ENCODE peak calls at places on chromosomes 7 and 10, in seven cellular contexts. One of them, this sample, is unnamed.

GRCh38 chr10:69004821-69005220 is 16.2 kb downstream of the KIFBP start:
- DNase-seq in aorta: no peak
- DNase-seq in activated CD8-positive, alpha-beta memory T cell treated with anti-CD3 and anti-CD28 coated beads for 24 hours: no peak
- DNase-seq in RCC 7860: peak
- DNase-seq in SJSA1: peak
- DNase-seq in stromal cell of bone marrow: peak
- DNase-seq in T-helper 9 cell: no peak
- DNase-seq in this sample: no peak

GRCh38 chr7:106659369-106659962 is 1.5 kb downstream of the CCDC71L start:
- DNase-seq in stromal cell of bone marrow: no peak
- DNase-seq in SJSA1: no peak
- DNase-seq in activated CD8-positive, alpha-beta memory T cell treated with anti-CD3 and anti-CD28 coated beads for 24 hours: no peak
- DNase-seq in T-helper 9 cell: no peak
- DNase-seq in RCC 7860: no peak
- DNase-seq in aorta: no peak
- DNase-seq in this sample: no peak

GRCh38 chr10:45464958-45465567 is 91.0 kb downstream of the ALOX5 start:
- DNase-seq in activated CD8-positive, alpha-beta memory T cell treated with anti-CD3 and anti-CD28 coated beads for 24 hours: peak
- DNase-seq in SJSA1: peak
- DNase-seq in aorta: peak
- DNase-seq in stromal cell of bone marrow: peak
- DNase-seq in T-helper 9 cell: peak
- DNase-seq in RCC 7860: peak
- DNase-seq in this sample: peak

GRCh38 chr7:4882742-4883351 is 669 bp downstream of the RADIL start:
- DNase-seq in SJSA1: peak
- DNase-seq in RCC 7860: no peak
- DNase-seq in stromal cell of bone marrow: no peak
- DNase-seq in aorta: no peak
- DNase-seq in T-helper 9 cell: no peak
- DNase-seq in activated CD8-positive, alpha-beta memory T cell treated with anti-CD3 and anti-CD28 coated beads for 24 hours: peak
- DNase-seq in this sample: no peak

GRCh38 chr10:88932539-88933256 is 19.9 kb downstream of the ACTA2 start:
- DNase-seq in aorta: peak
- DNase-seq in T-helper 9 cell: no peak
- DNase-seq in SJSA1: peak
- DNase-seq in activated CD8-positive, alpha-beta memory T cell treated with anti-CD3 and anti-CD28 coated beads for 24 hours: peak
- DNase-seq in stromal cell of bone marrow: peak
- DNase-seq in RCC 7860: peak
- DNase-seq in this sample: peak

GRCh38 chr7:32533313-32534024 is 38.2 kb downstream of the AVL9 start:
- DNase-seq in stromal cell of bone marrow: no peak
- DNase-seq in aorta: no peak
- DNase-seq in RCC 7860: no peak
- DNase-seq in SJSA1: no peak
- DNase-seq in T-helper 9 cell: no peak
- DNase-seq in activated CD8-positive, alpha-beta memory T cell treated with anti-CD3 and anti-CD28 coated beads for 24 hours: no peak
- DNase-seq in this sample: no peak

GRCh38 chr7:42606217-42606905 is 305.5 kb downstream of the C7orf25 start:
- DNase-seq in activated CD8-positive, alpha-beta memory T cell treated with anti-CD3 and anti-CD28 coated beads for 24 hours: no peak
- DNase-seq in stromal cell of bone marrow: no peak
- DNase-seq in T-helper 9 cell: no peak
- DNase-seq in aorta: no peak
- DNase-seq in SJSA1: peak
- DNase-seq in RCC 7860: no peak
- DNase-seq in this sample: no peak

GRCh38 chr10:84563868-84564267 is 235.5 kb downstream of the CCSER2 start:
- DNase-seq in RCC 7860: no peak
- DNase-seq in stromal cell of bone marrow: no peak
- DNase-seq in T-helper 9 cell: no peak
- DNase-seq in aorta: no peak
- DNase-seq in SJSA1: no peak
- DNase-seq in activated CD8-positive, alpha-beta memory T cell treated with anti-CD3 and anti-CD28 coated beads for 24 hours: no peak
- DNase-seq in this sample: no peak

GRCh38 chr10:83373659-83374058 is 765.6 kb upstream of the GHITM start:
- DNase-seq in T-helper 9 cell: no peak
- DNase-seq in aorta: no peak
- DNase-seq in stromal cell of bone marrow: no peak
- DNase-seq in SJSA1: peak
- DNase-seq in activated CD8-positive, alpha-beta memory T cell treated with anti-CD3 and anti-CD28 coated beads for 24 hours: no peak
- DNase-seq in RCC 7860: peak
- DNase-seq in this sample: no peak

GRCh38 chr10:129531969-129532660 is 65.1 kb downstream of the MGMT start:
- DNase-seq in stromal cell of bone marrow: no peak
- DNase-seq in RCC 7860: peak
- DNase-seq in T-helper 9 cell: no peak
- DNase-seq in SJSA1: peak
- DNase-seq in aorta: no peak
- DNase-seq in activated CD8-positive, alpha-beta memory T cell treated with anti-CD3 and anti-CD28 coated beads for 24 hours: no peak
- DNase-seq in this sample: no peak

GRCh38 chr7:127619681-127620405 is 1.9 kb upstream of the PAX4 start:
- DNase-seq in T-helper 9 cell: no peak
- DNase-seq in stromal cell of bone marrow: no peak
- DNase-seq in activated CD8-positive, alpha-beta memory T cell treated with anti-CD3 and anti-CD28 coated beads for 24 hours: no peak
- DNase-seq in aorta: no peak
- DNase-seq in SJSA1: no peak
- DNase-seq in RCC 7860: no peak
- DNase-seq in this sample: no peak

GRCh38 chr7:65307651-65308299 is 65.9 kb upstream of the ZNF92 start:
- DNase-seq in T-helper 9 cell: peak
- DNase-seq in stromal cell of bone marrow: no peak
- DNase-seq in activated CD8-positive, alpha-beta memory T cell treated with anti-CD3 and anti-CD28 coated beads for 24 hours: peak
- DNase-seq in SJSA1: peak
- DNase-seq in aorta: peak
- DNase-seq in RCC 7860: peak
- DNase-seq in this sample: peak

GRCh38 chr10:96645191-96645721 is 58.4 kb upstream of the TM9SF3 start:
- DNase-seq in aorta: peak
- DNase-seq in T-helper 9 cell: no peak
- DNase-seq in activated CD8-positive, alpha-beta memory T cell treated with anti-CD3 and anti-CD28 coated beads for 24 hours: no peak
- DNase-seq in RCC 7860: no peak
- DNase-seq in stromal cell of bone marrow: peak
- DNase-seq in SJSA1: no peak
- DNase-seq in this sample: no peak

GRCh38 chr10:45239642-45240041 is 75.8 kb downstream of the OR13A1 start:
- DNase-seq in aorta: no peak
- DNase-seq in stromal cell of bone marrow: peak
- DNase-seq in activated CD8-positive, alpha-beta memory T cell treated with anti-CD3 and anti-CD28 coated beads for 24 hours: no peak
- DNase-seq in SJSA1: no peak
- DNase-seq in RCC 7860: no peak
- DNase-seq in T-helper 9 cell: no peak
- DNase-seq in this sample: no peak

GRCh38 chr10:131576341-131577177 is 265.0 kb upstream of the TCERG1L start:
- DNase-seq in stromal cell of bone marrow: no peak
- DNase-seq in RCC 7860: no peak
- DNase-seq in activated CD8-positive, alpha-beta memory T cell treated with anti-CD3 and anti-CD28 coated beads for 24 hours: peak
- DNase-seq in T-helper 9 cell: no peak
- DNase-seq in aorta: no peak
- DNase-seq in SJSA1: no peak
- DNase-seq in this sample: no peak

This sample was measured in skeletal muscle cell.